ENCODE peak calls at places on chromosomes 5 and 9, in eight cellular contexts. F is brain microvascular endothelial cell, B is fibroblast of mammary gland, E is GM12865, Z is lower leg skin, T is psoas muscle, K is kidney epithelial cell, M is hepatocyte. H is an unnamed sample.

GRCh38 chr9:88024896-88025295 is 50.6 kb upstream of the CDK20 start:
- DNase-seq in F (no peak), K (no peak), T (no peak), E (no peak), Z (no peak), M (no peak), B (no peak), H (no peak)

GRCh38 chr9:114372971-114373591 is 14.7 kb downstream of the AKNA start:
- DNase-seq in F (no peak), B (no peak), K (no peak), Z (peak), M (no peak), E (peak), T (peak), H (no peak)

GRCh38 chr9:99350461-99350860 is 128.4 kb downstream of the SEC61B start:
- DNase-seq in F (no peak), Z (no peak), M (no peak), B (no peak), K (no peak), E (no peak), T (no peak), H (no peak)

GRCh38 chr5:78050888-78051287 is 243.6 kb downstream of the AP3B1 start:
- DNase-seq in T (no peak), Z (no peak), F (peak), E (no peak), B (no peak), M (no peak), K (no peak), H (no peak)

GRCh38 chr9:37453827-37454226 is 11.4 kb downstream of the ZBTB5 start:
- DNase-seq in K (no peak), E (no peak), F (no peak), T (no peak), M (no peak), B (no peak), Z (no peak), H (peak)

GRCh38 chr9:126945682-126946081 is 31.1 kb downstream of the RALGPS1 start:
- DNase-seq in E (no peak), T (no peak), K (no peak), B (no peak), F (no peak), M (no peak), Z (no peak), H (no peak)

GRCh38 chr5:113574417-113574816 is 60.9 kb downstream of the YTHDC2 start:
- DNase-seq in M (no peak), E (no peak), B (peak), F (peak), T (no peak), Z (no peak), K (peak), H (peak)

GRCh38 chr5:56185777-56186311 is 47.3 kb downstream of the ANKRD55 start:
- DNase-seq in T (no peak), E (no peak), Z (no peak), F (no peak), B (no peak), M (no peak), K (no peak), H (no peak)

GRCh38 chr5:143214890-143215289 is 188.6 kb downstream of the NR3C1 start:
- DNase-seq in M (no peak), F (no peak), T (no peak), E (no peak), B (no peak), Z (no peak), K (no peak), H (no peak)

GRCh38 chr9:60545346-60546315 is 368.6 kb upstream of the SPATA31A5 start:
- DNase-seq in K (no peak), Z (peak), E (no peak), T (peak), B (no peak), F (no peak), M (no peak), H (no peak)

GRCh38 chr5:76732405-76733048 is 16.6 kb downstream of the F2R start:
- DNase-seq in Z (no peak), B (no peak), K (no peak), E (no peak), T (no peak), F (no peak), M (no peak), H (no peak)

GRCh38 chr9:91047993-91048607 is 246.5 kb downstream of the SYK start:
- DNase-seq in F (peak), B (peak), M (no peak), Z (peak), T (no peak), K (peak), E (peak), H (peak)

GRCh38 chr5:151255621-151256286 is 2.8 kb downstream of the GM2A start:
- DNase-seq in T (no peak), E (peak), K (no peak), Z (peak), F (no peak), M (no peak), B (no peak), H (no peak)

GRCh38 chr5:43044181-43044914 is 4.2 kb upstream of the ANXA2R start:
- DNase-seq in M (no peak), F (no peak), B (peak), E (no peak), K (no peak), Z (peak), T (peak), H (no peak)

GRCh38 chr5:135487839-135488514 is 35.8 kb upstream of the TIFAB start:
- DNase-seq in T (no peak), K (no peak), B (no peak), Z (peak), F (no peak), M (no peak), E (no peak), H (no peak)

GRCh38 chr9:132201139-132201538 is 39.3 kb downstream of the NTNG2 start:
- DNase-seq in K (no peak), E (no peak), F (no peak), M (no peak), Z (no peak), T (no peak), B (no peak), H (no peak)

GRCh38 chr5:141811287-141812155 is 66.7 kb downstream of the PCDH1 start:
- DNase-seq in M (peak), F (no peak), E (peak), K (no peak), Z (no peak), T (no peak), B (no peak), H (no peak)

GRCh38 chr5:122999947-123000563 is 36.5 kb downstream of the PPIC start:
- DNase-seq in K (no peak), B (peak), T (no peak), Z (no peak), F (peak), M (peak), E (peak), H (peak)

GRCh38 chr9:96394832-96395496 is 11.5 kb upstream of the SLC35D2 start:
- DNase-seq in K (no peak), T (no peak), Z (no peak), B (no peak), F (no peak), M (no peak), E (no peak), H (no peak)

GRCh38 chr9:24090566-24090965 is 264.5 kb upstream of the ELAVL2 start:
- DNase-seq in T (no peak), K (no peak), F (no peak), Z (no peak), E (no peak), B (no peak), M (no peak), H (no peak)

GRCh38 chr5:59648038-59648831 is 245.3 kb downstream of the PDE4D start:
- DNase-seq in B (no peak), Z (no peak), K (no peak), E (no peak), F (no peak), M (no peak), T (no peak), H (no peak)

GRCh38 chr5:31027726-31028125 is 165.8 kb upstream of the CDH6 start:
- DNase-seq in B (no peak), Z (no peak), F (no peak), M (peak), T (no peak), E (no peak), K (peak), H (no peak)

GRCh38 chr9:122835313-122835731 is 6.9 kb upstream of the PDCL start:
- DNase-seq in Z (peak), K (no peak), B (no peak), T (no peak), M (no peak), E (peak), F (no peak), H (no peak)

GRCh38 chr5:533243-534005 is 9.2 kb upstream of the SLC9A3 start:
- DNase-seq in K (no peak), Z (no peak), E (no peak), B (no peak), M (no peak), T (peak), F (no peak), H (no peak)

GRCh38 chr9:89473762-89474469 is 24.0 kb downstream of the SEMA4D start:
- DNase-seq in E (no peak), K (no peak), B (peak), M (peak), Z (peak), F (no peak), T (no peak), H (no peak)

GRCh38 chr9:17625644-17626388 is 47.0 kb downstream of the SH3GL2 start:
- DNase-seq in K (peak), T (no peak), E (no peak), B (no peak), M (no peak), Z (no peak), F (no peak), H (peak)

GRCh38 chr9:4831119-4831518 is 38.4 kb downstream of the RCL1 start:
- DNase-seq in M (no peak), Z (no peak), F (no peak), B (peak), T (no peak), K (no peak), E (no peak), H (peak)

GRCh38 chr5:56814361-56814962 is 887 bp upstream of the MAP3K1 start:
- DNase-seq in K (no peak), T (peak), E (no peak), Z (peak), M (peak), B (no peak), F (no peak), H (no peak)

GRCh38 chr9:93379051-93379450 is 72.4 kb upstream of the FAM120A start:
- DNase-seq in E (no peak), M (no peak), B (no peak), Z (no peak), K (no peak), F (no peak), T (no peak), H (no peak)

GRCh38 chr5:98742395-98743073 is 30.9 kb upstream of the RGMB start:
- DNase-seq in K (no peak), Z (no peak), M (no peak), F (no peak), E (no peak), T (no peak), B (no peak), H (no peak)

GRCh38 chr9:120894404-120895226 is 17.6 kb upstream of the PHF19 start:
- DNase-seq in B (peak), F (no peak), M (peak), T (peak), Z (no peak), E (no peak), K (no peak), H (no peak)

GRCh38 chr5:38716516-38716915 is 129.3 kb upstream of the OSMR start:
- DNase-seq in M (no peak), E (no peak), K (no peak), T (no peak), F (no peak), B (no peak), Z (no peak), H (no peak)

GRCh38 chr9:133377721-133378216 is 1.6 kb downstream of the STKLD1 start:
- DNase-seq in F (peak), T (no peak), K (no peak), Z (no peak), B (peak), M (no peak), E (no peak), H (peak)

GRCh38 chr5:124910354-124911016 is 164.0 kb upstream of the ZNF608 start:
- DNase-seq in K (no peak), T (no peak), E (peak), F (peak), B (no peak), M (no peak), Z (no peak), H (no peak)

GRCh38 chr9:122370869-122371467 is at the start of gene PTGS1:
- DNase-seq in E (peak), T (peak), M (peak), K (no peak), B (no peak), Z (peak), F (no peak), H (peak)

GRCh38 chr5:154608531-154609011 is 130.5 kb upstream of the HAND1 start:
- DNase-seq in M (no peak), Z (no peak), K (no peak), F (no peak), E (no peak), B (no peak), T (no peak), H (no peak)

GRCh38 chr5:154607746-154608145 is 129.7 kb upstream of the HAND1 start:
- DNase-seq in B (no peak), F (no peak), T (no peak), E (no peak), M (no peak), K (no peak), Z (no peak), H (no peak)

GRCh38 chr5:154612666-154613065 is 134.6 kb upstream of the HAND1 start:
- DNase-seq in F (no peak), E (no peak), T (no peak), Z (no peak), K (no peak), B (no peak), M (no peak), H (peak)

GRCh38 chr5:154611341-154611767 is 133.3 kb upstream of the HAND1 start:
- DNase-seq in M (no peak), Z (no peak), T (peak), K (no peak), B (no peak), E (peak), F (no peak), H (no peak)

GRCh38 chr5:154610321-154611154 is 132.5 kb upstream of the HAND1 start:
- DNase-seq in F (peak), E (peak), K (peak), T (peak), B (peak), M (peak), Z (peak), H (peak)
- TF ChIP-seq CTCF in F (peak), E (peak), K (peak), T (peak), B (peak), M (peak), Z (no peak), H (peak)

DNA sequence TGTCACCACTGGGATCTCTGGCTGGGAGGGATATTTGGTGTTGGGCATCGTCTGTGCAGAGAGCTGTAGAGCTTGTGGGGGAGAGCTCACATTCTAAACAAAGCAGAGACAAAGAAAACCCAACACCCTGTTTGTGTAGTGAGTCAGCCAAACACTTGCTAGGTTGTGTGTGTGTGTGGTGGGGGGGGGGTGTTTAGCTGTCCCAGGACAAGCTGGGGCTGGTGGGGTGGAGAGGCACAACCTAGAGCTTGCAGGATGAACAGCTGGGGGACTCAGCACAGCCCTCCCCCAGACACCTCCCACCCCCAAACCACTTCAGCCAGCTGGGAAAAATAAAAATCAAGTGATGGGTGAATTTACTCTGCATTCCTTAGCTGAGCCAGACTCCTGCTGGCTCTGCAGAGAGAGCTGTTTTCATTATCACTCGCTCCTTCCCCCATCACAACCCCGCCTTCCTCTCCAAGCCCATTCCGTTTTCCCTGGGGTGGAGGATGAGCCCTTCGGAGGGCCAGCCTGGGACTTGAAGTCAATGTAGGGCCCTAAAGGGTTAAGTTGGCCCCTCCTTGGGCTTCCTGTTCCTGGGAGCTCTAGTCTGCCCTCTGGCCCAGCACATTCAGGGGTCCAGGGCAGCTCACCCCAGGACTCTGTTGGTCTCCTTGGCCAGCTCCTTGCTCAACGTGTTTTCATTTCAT is 2.6 kb downstream of the OLFML2A start:
- DNase-seq in B (peak), E (no peak), K (peak), Z (peak), T (no peak), M (peak), F (peak), H (peak)
- H3K4me3 ChIP-seq in B (no peak), E (no peak), K (no peak), Z (no peak), T (no peak), M (no peak), F (peak), H (no peak)

GRCh38 chr5:149767278-149767550 is 37.1 kb downstream of the PPARGC1B start:
- DNase-seq in M (no peak), K (no peak), F (no peak), E (no peak), B (no peak), T (no peak), Z (no peak), H (no peak)

GRCh38 chr5:149764086-149764485 is 34.0 kb downstream of the PPARGC1B start:
- DNase-seq in M (no peak), Z (no peak), B (no peak), K (no peak), T (no peak), E (no peak), F (no peak), H (no peak)

GRCh38 chr5:149766460-149767277 is 36.6 kb downstream of the PPARGC1B start:
- DNase-seq in E (no peak), Z (no peak), T (no peak), F (no peak), K (no peak), M (no peak), B (no peak), H (no peak)

GRCh38 chr5:149762958-149763630 is 33.0 kb downstream of the PPARGC1B start:
- DNase-seq in E (no peak), F (no peak), M (no peak), Z (no peak), B (no peak), K (no peak), T (no peak), H (no peak)

DNA sequence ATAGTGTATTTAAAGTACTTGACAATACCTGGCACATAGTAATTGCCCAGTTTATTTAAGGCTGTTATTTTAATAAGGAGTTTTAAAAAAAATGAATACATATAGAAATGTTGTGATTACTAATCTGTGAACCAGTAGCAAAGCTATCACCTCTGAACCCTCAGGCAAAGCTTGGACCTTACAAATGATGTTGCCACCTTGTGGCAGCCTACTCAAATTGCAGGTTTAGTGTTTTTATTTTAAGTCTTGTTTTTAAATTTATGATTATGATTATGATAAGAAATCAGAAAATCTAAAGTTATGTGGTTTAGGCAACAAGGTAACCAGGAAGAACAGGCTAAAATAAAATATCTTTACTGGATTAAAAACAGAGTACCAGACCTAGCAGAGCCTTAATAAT is 35.8 kb downstream of the PPARGC1B start:
- DNase-seq in M (no peak), B (peak), Z (no peak), F (no peak), K (no peak), T (no peak), E (peak), H (no peak)
- TF ChIP-seq CTCF in M (peak), B (peak), Z (no peak), F (peak), K (no peak), T (peak), E (peak), H (peak)

GRCh38 chr5:139745800-139746690 is 49.6 kb upstream of the PSD2 start:
- DNase-seq in T (peak), B (peak), K (no peak), M (peak), E (peak), F (peak), Z (peak), H (peak)
- H3K4me3 ChIP-seq in T (peak), B (peak), K (peak), M (no peak), E (peak), F (peak), Z (no peak), H (peak)

GRCh38 chr9:27791311-27791710 is 218.0 kb upstream of the C9orf72 start:
- DNase-seq in B (no peak), Z (no peak), T (no peak), M (no peak), F (peak), E (no peak), K (peak), H (peak)

GRCh38 chr9:27785714-27786100 is 212.4 kb upstream of the C9orf72 start:
- DNase-seq in F (peak), B (no peak), Z (no peak), K (no peak), E (peak), T (no peak), M (no peak), H (peak)

GRCh38 chr9:27792971-27793689 is 219.8 kb upstream of the C9orf72 start:
- DNase-seq in Z (no peak), T (no peak), B (no peak), M (no peak), K (no peak), F (no peak), E (peak), H (no peak)

GRCh38 chr9:27784999-27785713 is 211.9 kb upstream of the C9orf72 start:
- DNase-seq in T (no peak), F (peak), M (no peak), B (no peak), K (no peak), Z (no peak), E (peak), H (peak)

DNA sequence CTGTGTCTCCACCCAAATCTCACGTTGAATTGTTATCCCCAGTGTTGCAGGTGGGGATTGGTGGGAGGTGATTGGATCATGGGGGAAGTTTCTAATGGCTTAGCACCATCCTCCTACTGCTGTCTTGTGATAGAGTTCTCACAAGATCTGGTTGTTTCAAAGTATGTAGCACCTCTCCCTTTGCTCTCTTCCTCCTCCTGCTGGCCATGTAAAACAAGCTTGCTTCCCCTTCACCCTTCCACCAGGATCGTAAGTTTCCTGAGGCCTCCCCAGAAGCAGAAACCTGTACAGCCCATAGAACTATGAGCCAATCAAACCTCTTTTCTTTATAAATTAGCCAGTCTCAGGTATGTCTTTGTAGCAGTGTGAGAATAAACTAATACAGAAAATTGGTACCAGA is 214.7 kb upstream of the C9orf72 start:
- DNase-seq in B (no peak), E (no peak), Z (no peak), K (no peak), F (peak), T (no peak), M (no peak), H (peak)
- TF ChIP-seq CTCF in B (no peak), E (no peak), Z (no peak), K (no peak), F (peak), T (no peak), M (no peak), H (peak)

GRCh38 chr9:136985027-136985602 is 2.3 kb downstream of the LCNL1 start:
- DNase-seq in M (no peak), B (no peak), Z (no peak), F (no peak), E (no peak), T (no peak), K (no peak), H (no peak)
- H3K4me3 ChIP-seq in M (no peak), B (no peak), Z (no peak), F (no peak), E (no peak), T (no peak), K (no peak), H (no peak)

H was measured in epithelial cell of esophagus.